ENCODE peak calls at places on chromosomes 4 and X, in five cellular contexts. H, M, I, J and A are unnamed samples. For H3K4me1, the result is how much of the 10 kb centered on the place peaks cover.

GRCh38 chr4:159926871-159927270 is 824.0 kb downstream of the RAPGEF2 start:
- DNase-seq in M (no peak), H (no peak), J (no peak), I (no peak), A (no peak)

GRCh38 chr4:1994935-1995334 is 13.8 kb downstream of the NELFA start:
- DNase-seq in I (no peak), J (no peak), H (no peak), M (peak), A (no peak)

GRCh38 chr4:5874811-5875465 is 17.9 kb downstream of the CRMP1 start:
- DNase-seq in H (no peak), I (no peak), M (no peak), J (peak), A (no peak)

GRCh38 chrX:85620466-85620865 is 241.0 kb upstream of the POF1B start:
- DNase-seq in I (no peak), M (no peak), H (no peak), J (no peak), A (no peak)

GRCh38 chr4:148935179-148935578 is 493.0 kb upstream of the NR3C2 start:
- DNase-seq in M (no peak), I (no peak), J (no peak), H (no peak), A (no peak)

GRCh38 chr4:43837171-43837570 is 611.4 kb downstream of the KCTD8 start:
- DNase-seq in M (no peak), H (no peak), J (no peak), I (no peak), A (no peak)

GRCh38 chr4:159227984-159228383 is 125.1 kb downstream of the RAPGEF2 start:
- DNase-seq in I (peak), M (peak), H (peak), J (peak), A (peak)

GRCh38 chr4:53680168-53680567 is 88.9 kb upstream of the LNX1 start:
- DNase-seq in I (no peak), J (no peak), M (no peak), H (no peak), A (no peak)

GRCh38 chr4:174357321-174357720 is 73.6 kb downstream of the CEP44 start:
- DNase-seq in M (no peak), J (peak), H (no peak), I (no peak), A (no peak)

GRCh38 chrX:37786666-37787337 is 6.9 kb downstream of the CYBB start:
- DNase-seq in J (no peak), M (no peak), I (no peak), H (no peak), A (no peak)

GRCh38 chr4:185383451-185383850 is 12.3 kb downstream of the LRP2BP start:
- DNase-seq in M (no peak), H (no peak), I (no peak), J (no peak), A (no peak)

GRCh38 chr4:84324850-84325249 is 174.2 kb downstream of the NKX6-1 start:
- DNase-seq in H (no peak), J (no peak), M (no peak), I (no peak), A (no peak)

GRCh38 chr4:14348506-14348905 is 653.8 kb upstream of the CPEB2 start:
- DNase-seq in H (no peak), J (peak), I (no peak), M (no peak), A (no peak)

GRCh38 chrX:31572396-31572795 is 500.6 kb upstream of the FTHL17 start:
- DNase-seq in H (no peak), I (no peak), M (no peak), J (no peak), A (no peak)

GRCh38 chrX:38117485-38117884 is 103.2 kb downstream of the SRPX start:
- DNase-seq in J (peak), I (no peak), H (no peak), M (no peak), A (no peak)

GRCh38 chrX:129540725-129541184 is 696 bp downstream of the OCRL start:
- DNase-seq in H (no peak), M (no peak), J (peak), I (no peak), A (no peak)

GRCh38 chr4:70818921-70819320 is 20.8 kb downstream of the GRSF1 start:
- DNase-seq in M (no peak), H (no peak), I (no peak), J (no peak), A (no peak)

GRCh38 chrX:1385824-1386223 is 6.1 kb downstream of the SLC25A6 start:
- DNase-seq in M (no peak), J (no peak), H (no peak), I (peak), A (no peak)

GRCh38 chr4:153205757-153206156 is 1.5 kb downstream of the TRIM2 start:
- DNase-seq in I (peak), M (no peak), H (no peak), J (peak), A (no peak)

GRCh38 chr4:140609548-140610425 is 41.0 kb upstream of the UCP1 start:
- DNase-seq in M (no peak), J (peak), I (no peak), H (peak), A (no peak)

GRCh38 chrX:71106427-71106826 is at the start of gene CXorf65:
- DNase-seq in H (no peak), I (no peak), J (no peak), M (no peak), A (no peak)

GRCh38 chr4:168871686-168872085 is 138.4 kb downstream of the CBR4 start:
- DNase-seq in J (peak), I (no peak), H (no peak), M (no peak), A (no peak)

GRCh38 chrX:129654652-129655546 is at the start of gene APLN:
- DNase-seq in H (peak), I (peak), M (peak), J (peak), A (no peak)

GRCh38 chrX:636971-637659 is 6.5 kb downstream of the SHOX start:
- DNase-seq in M (peak), J (no peak), H (no peak), I (no peak), A (no peak)

GRCh38 chrX:23616361-23616760 is 50.9 kb upstream of the PRDX4 start:
- DNase-seq in J (peak), I (no peak), M (no peak), H (no peak), A (no peak)

GRCh38 chr4:113871080-113871479 is 108.4 kb downstream of the ARSJ start:
- DNase-seq in I (no peak), J (no peak), H (no peak), M (no peak), A (no peak)

GRCh38 chr4:68569466-68570121 is 6.5 kb downstream of the UGT2B17 start:
- DNase-seq in I (no peak), J (no peak), M (no peak), H (no peak), A (no peak)

GRCh38 chr4:924107-925096 is 7.7 kb downstream of the GAK start:
- DNase-seq in J (peak), I (no peak), H (no peak), M (peak), A (peak)

GRCh38 chr4:108937066-108937465 is 174.2 kb upstream of the ETNPPL start:
- DNase-seq in M (no peak), J (no peak), I (no peak), H (no peak), A (no peak)

GRCh38 chr4:108926058-108926457 is 163.2 kb upstream of the ETNPPL start:
- DNase-seq in I (no peak), M (no peak), H (no peak), J (peak), A (no peak)

GRCh38 chr4:108933046-108933445 is 170.2 kb upstream of the ETNPPL start:
- DNase-seq in M (no peak), I (no peak), J (no peak), H (no peak), A (no peak)

GRCh38 chr4:108930186-108930585 is 167.3 kb upstream of the ETNPPL start:
- DNase-seq in H (no peak), M (no peak), J (no peak), I (no peak), A (no peak)

DNA sequence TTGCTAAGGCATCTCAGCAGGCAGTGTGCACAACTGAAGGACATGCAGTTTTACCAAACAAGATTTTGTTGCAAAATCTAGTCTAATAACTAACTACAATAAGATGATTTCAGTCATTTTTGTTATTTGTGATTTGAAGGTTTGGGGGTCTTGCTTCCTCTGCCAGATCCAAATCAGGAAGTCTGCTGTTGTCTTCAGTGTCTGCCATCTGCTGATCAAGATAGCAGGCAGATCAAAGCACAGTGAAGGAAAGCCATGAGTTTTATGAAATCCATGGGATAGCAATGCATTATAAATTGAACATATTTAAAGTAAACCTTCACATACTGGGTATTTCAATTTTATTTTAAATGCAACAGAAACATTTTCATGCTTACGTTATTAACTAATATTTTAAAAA is 169.1 kb upstream of the ETNPPL start:
- DNase-seq in I (no peak), H (no peak), J (no peak), M (no peak), A (no peak)
- H3K4me1 ChIP-seq in I (under half), H (under half), J (under half), M (under half), A (under half)

DNA sequence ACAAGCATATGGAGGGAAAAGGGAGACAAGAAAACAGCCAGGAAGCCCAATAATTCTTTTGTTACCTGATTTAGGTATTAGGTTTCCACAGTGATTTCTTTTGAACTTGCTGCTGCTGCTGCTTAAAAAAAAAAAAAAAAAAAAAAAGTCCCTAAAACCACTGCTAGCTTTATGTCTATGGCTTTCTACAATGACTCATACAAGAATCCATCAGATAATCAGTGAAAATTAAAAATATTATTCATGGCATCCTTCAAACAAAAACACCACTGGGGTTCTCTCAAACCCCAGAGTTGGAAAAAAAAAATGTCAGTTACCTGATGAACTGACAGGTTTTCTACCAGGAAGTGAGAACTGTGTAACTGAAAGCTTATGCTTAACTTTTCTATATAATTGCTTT is 14.3 kb downstream of the EPHA5 start:
- DNase-seq in H (no peak), I (no peak), M (no peak), J (no peak), A (no peak)
- H3K4me1 ChIP-seq in H (under half), I (under half), M (under half), J (under half), A (under half)

GRCh38 chr4:15766821-15767220 is 11.3 kb upstream of the CD38 start:
- DNase-seq in I (no peak), H (no peak), M (no peak), J (no peak), A (no peak)

GRCh38 chr4:15769202-15769601 is 8.9 kb upstream of the CD38 start:
- DNase-seq in J (no peak), H (no peak), M (no peak), I (no peak), A (no peak)

GRCh38 chr4:15765910-15766703 is 12.0 kb upstream of the CD38 start:
- DNase-seq in H (no peak), I (no peak), M (no peak), J (no peak), A (no peak)

DNA sequence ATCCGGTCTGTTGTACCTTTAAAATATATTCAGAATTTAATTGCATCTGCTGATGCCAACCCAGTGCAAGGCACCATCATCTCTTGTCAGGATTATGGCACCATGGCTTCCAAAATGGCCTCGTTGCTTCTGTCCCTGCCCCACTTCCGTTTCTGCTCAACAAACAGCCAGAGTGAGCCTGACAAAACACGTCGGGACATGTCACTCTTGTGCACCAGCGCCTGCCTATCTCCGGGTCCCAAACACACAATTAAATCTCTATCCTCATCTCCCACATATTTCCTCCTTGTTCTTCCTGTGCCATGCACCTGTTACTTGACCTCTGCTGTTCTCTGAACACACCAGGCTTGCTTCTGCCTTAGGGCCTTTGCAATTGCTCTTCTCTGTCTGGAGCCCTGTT is 12.8 kb upstream of the CD38 start:
- DNase-seq in I (no peak), H (no peak), M (no peak), J (no peak), A (no peak)
- H3K4me1 ChIP-seq in I (under half), H (under half), M (under half), J (under half), A (under half)

GRCh38 chr4:83219991-83220360 is 64.6 kb downstream of the COQ2 start:
- DNase-seq in M (no peak), J (peak), I (no peak), H (no peak), A (no peak)
- H3K4me1 ChIP-seq in M (under half), J (under half), I (half or more), H (under half), A (under half)

DNA sequence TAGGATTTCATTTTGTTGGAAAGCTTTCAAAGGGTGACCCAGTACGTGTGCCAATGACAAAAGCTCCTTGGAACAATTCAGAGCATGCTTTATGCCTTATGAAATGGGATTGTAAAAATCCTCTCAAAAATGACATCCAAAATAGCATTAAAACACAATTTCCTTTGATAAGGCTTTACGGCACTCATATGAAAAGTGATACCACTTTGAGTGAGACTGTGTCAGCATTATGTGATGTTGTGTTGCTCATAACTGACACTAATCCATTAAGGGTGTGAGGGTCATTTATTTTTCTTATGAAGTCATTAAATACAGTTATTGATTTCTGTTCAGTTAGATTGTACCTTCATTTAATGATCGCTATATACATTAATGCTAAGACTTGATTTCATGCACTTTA is 250.2 kb downstream of the TENM3 start:
- DNase-seq in I (no peak), H (no peak), J (no peak), M (no peak), A (no peak)
- H3K4me1 ChIP-seq in I (under half), H (under half), J (under half), M (under half), A (under half)

DNA sequence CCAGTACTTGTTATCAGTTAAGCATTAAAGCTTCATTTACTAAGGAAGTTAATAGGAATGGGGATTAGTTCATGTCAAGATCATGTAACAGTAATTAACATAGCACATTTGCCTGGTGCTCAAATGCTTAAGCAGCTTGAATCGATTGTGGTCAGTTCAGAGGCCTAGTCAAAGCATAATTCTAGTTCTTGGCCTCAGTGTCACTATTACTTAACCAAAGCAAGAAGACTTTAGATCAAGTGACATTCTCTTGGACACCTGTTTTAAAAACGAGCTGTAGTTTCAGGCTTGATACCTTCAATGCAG is 115.2 kb upstream of the BMPR1B start:
- DNase-seq in M (no peak), I (no peak), J (peak), H (no peak), A (no peak)
- H3K4me1 ChIP-seq in M (under half), I (under half), J (under half), H (under half), A (under half)

DNA sequence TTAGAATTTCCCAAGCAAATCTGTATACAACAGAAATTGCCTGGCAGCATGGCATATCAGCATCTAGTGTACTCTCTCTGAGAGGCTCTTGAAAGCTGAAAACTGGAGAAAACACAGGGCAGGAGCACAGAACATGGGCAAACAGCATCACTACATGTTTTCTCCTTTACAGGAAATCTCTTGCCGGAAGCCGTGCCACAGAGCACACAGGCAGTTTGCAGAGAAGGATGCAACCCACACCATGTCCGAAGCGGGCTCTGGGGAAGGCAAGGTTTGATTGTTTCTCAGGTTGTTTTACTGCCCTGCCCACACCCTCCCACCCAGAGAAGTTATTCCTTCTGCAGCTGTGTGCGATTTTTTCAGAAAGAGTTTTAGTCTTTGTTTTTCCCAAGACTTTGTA is 41.1 kb upstream of the FAM9C start:
- DNase-seq in I (no peak), M (no peak), H (no peak), J (no peak), A (no peak)
- H3K4me1 ChIP-seq in I (under half), M (under half), H (under half), J (under half), A (under half)